ENCODE peak calls at places on chromosomes 7 and 10, in nine cellular contexts. P is A549, K is tibial nerve, J is thoracic aorta, N is AG10803, F is lower lobe of right lung, H is OCI-LY7, Y is choroid plexus epithelial cell, S is IMR-90. G is an unnamed sample.

GRCh38 chr10:112000466-112000865 is 183.1 kb downstream of the GPAM start:
- DNase-seq in P (no peak), K (no peak), J (no peak), N (peak), F (no peak), H (no peak), Y (no peak), S (no peak), G (peak)

GRCh38 chr10:12445701-12446334 is 96.5 kb downstream of the CAMK1D start:
- DNase-seq in P (no peak), K (no peak), J (no peak), N (no peak), F (no peak), H (no peak), Y (peak), S (no peak), G (no peak)

GRCh38 chr7:133778472-133778871 is 348.7 kb upstream of the LRGUK start:
- DNase-seq in P (no peak), K (no peak), J (no peak), N (no peak), F (no peak), H (no peak), Y (no peak), S (no peak), G (no peak)

GRCh38 chr10:51369903-51370302 is 295.6 kb downstream of the PRKG1 start:
- DNase-seq in P (no peak), K (no peak), J (no peak), N (peak), F (no peak), H (no peak), Y (peak), S (peak), G (no peak)

GRCh38 chr7:49852619-49853462 is 79.4 kb downstream of the VWC2 start:
- DNase-seq in P (peak), K (no peak), J (no peak), N (peak), F (no peak), H (peak), Y (peak), S (peak), G (no peak)

GRCh38 chr7:109836016-109836415 is 1254.9 kb upstream of the LRRN3 start:
- DNase-seq in P (no peak), K (no peak), J (no peak), N (no peak), F (no peak), H (no peak), Y (no peak), S (no peak), G (no peak)

GRCh38 chr10:124705021-124705740 is 39.0 kb downstream of the FAM53B start:
- DNase-seq in P (no peak), K (no peak), J (no peak), N (no peak), F (no peak), H (peak), Y (peak), S (no peak), G (no peak)

GRCh38 chr7:41691286-41691966 is 11.5 kb downstream of the INHBA start:
- DNase-seq in P (no peak), K (no peak), J (no peak), N (no peak), F (no peak), H (no peak), Y (no peak), S (peak), G (no peak)

GRCh38 chr7:22576941-22577927 is 77.2 kb upstream of the STEAP1B start:
- DNase-seq in P (no peak), K (no peak), J (peak), N (peak), F (no peak), H (no peak), Y (peak), S (peak), G (peak)

GRCh38 chr10:100826983-100827818 is 81.8 kb downstream of the PAX2 start:
- DNase-seq in P (peak), K (no peak), J (no peak), N (no peak), F (no peak), H (no peak), Y (no peak), S (no peak), G (no peak)

GRCh38 chr7:3404490-3404889 is 103.4 kb downstream of the SDK1 start:
- DNase-seq in P (no peak), K (no peak), J (no peak), N (peak), F (no peak), H (no peak), Y (peak), S (peak), G (no peak)

GRCh38 chr7:152674860-152675760 is 831 bp downstream of the XRCC2 start:
- DNase-seq in P (peak), K (no peak), J (no peak), N (peak), F (no peak), H (peak), Y (no peak), S (peak), G (no peak)

GRCh38 chr7:43204081-43204480 is 91.6 kb downstream of the HECW1 start:
- DNase-seq in P (no peak), K (no peak), J (no peak), N (peak), F (no peak), H (no peak), Y (peak), S (peak), G (no peak)

GRCh38 chr10:120012566-120012965 is 120.0 kb downstream of the SEC23IP start:
- DNase-seq in P (no peak), K (no peak), J (no peak), N (no peak), F (no peak), H (no peak), Y (peak), S (peak), G (no peak)

GRCh38 chr10:70358446-70358845 is 24.0 kb downstream of the LRRC20 start:
- DNase-seq in P (no peak), K (no peak), J (no peak), N (no peak), F (no peak), H (no peak), Y (no peak), S (no peak), G (no peak)

GRCh38 chr7:108613147-108613948 is 43.7 kb downstream of the DNAJB9 start:
- DNase-seq in P (peak), K (no peak), J (no peak), N (peak), F (no peak), H (peak), Y (peak), S (peak), G (no peak)

GRCh38 chr7:69208848-69209247 is 389.4 kb upstream of the AUTS2 start:
- DNase-seq in P (no peak), K (no peak), J (no peak), N (no peak), F (no peak), H (peak), Y (no peak), S (no peak), G (no peak)

GRCh38 chr10:62707810-62708209 is 96.7 kb upstream of the ADO start:
- DNase-seq in P (no peak), K (no peak), J (no peak), N (no peak), F (no peak), H (no peak), Y (no peak), S (no peak), G (no peak)
- H3K4me3 ChIP-seq in P (no peak), K (no peak), J (no peak), N (no peak), F (no peak), H (no peak), Y (no peak), S (no peak), G (no peak)

GRCh38 chr7:55553087-55553345 is 19.3 kb downstream of the VOPP1 start:
- DNase-seq in P (no peak), K (no peak), J (no peak), N (no peak), F (no peak), H (no peak), Y (no peak), S (no peak), G (no peak)
- H3K4me3 ChIP-seq in P (no peak), K (no peak), J (peak), N (no peak), F (no peak), H (no peak), Y (no peak), S (no peak), G (no peak)

GRCh38 chr10:47183726-47184084 is 116.3 kb upstream of the GDF10 start:
- DNase-seq in P (no peak), K (peak), J (no peak), N (no peak), F (no peak), H (no peak), Y (peak), S (no peak), G (peak)
- H3K4me3 ChIP-seq in P (no peak), K (no peak), J (no peak), N (no peak), F (no peak), H (no peak), Y (no peak), S (no peak), G (no peak)

DNA sequence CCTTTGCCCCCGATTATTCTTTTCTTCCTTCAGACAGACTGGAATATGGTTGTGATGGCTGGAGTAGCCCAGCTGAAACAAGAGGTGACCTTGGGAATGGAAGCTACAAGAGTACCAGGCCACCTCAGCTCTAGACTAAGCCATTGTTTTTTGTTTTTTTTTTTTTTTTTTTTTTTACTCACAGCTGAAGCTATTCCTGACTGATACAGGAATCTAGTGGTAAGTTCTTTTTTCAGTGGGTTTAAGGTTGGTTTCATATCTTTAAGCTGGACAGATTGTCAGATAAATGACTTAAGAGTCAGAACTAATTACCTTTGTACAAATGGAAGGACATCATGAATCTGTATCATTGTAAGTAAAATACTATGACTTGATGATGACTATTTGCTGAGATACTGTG is 30.2 kb upstream of the PTPN12 start:
- DNase-seq in P (no peak), K (no peak), J (no peak), N (no peak), F (no peak), H (no peak), Y (no peak), S (no peak), G (no peak)
- H3K4me3 ChIP-seq in P (no peak), K (no peak), J (no peak), N (no peak), F (no peak), H (no peak), Y (no peak), S (no peak), G (no peak)

GRCh38 chr7:75905785-75906604 is 9.0 kb upstream of the POR start:
- DNase-seq in P (peak), K (peak), J (peak), N (peak), F (peak), H (no peak), Y (peak), S (peak), G (peak)
- H3K4me3 ChIP-seq in P (no peak), K (no peak), J (no peak), N (no peak), F (no peak), H (no peak), Y (no peak), S (no peak), G (no peak)

DNA sequence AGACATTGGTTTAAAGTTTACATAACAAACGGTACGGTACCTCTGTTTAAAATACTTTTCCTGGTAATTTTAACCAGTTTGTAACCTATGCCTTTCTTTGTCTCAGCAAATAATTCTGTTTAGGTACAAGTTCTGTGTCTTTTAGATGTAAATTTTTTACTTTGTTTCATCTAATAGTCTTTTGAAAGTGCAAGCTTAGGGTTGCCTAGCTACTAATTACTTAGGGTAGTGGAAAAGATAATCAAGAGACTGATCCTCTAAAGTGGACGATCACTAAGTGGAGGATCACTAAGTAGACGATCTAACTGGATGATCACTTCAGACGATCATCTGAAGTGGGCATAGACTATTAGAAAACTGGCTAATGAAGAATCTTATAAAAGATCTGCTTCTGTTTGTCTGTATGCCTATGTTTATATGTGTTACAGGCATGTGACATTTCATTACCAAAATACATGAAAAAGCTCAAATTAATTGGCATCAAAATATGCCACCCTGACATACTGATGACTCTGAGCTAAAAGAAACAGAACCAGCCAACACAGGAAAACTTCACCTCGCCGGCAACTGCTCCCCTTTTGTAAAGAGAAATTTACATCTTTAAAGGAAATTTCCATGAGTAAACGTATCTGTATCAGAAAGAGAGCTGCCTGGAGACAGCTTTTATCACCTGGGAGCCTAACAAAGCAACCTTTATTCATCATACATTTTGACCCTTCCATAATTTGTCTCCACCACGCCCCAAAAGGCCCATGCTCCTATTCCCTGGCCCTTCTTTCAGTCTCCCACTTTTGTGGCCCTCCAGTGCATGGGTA is 15.9 kb upstream of the FKBP9 start:
- DNase-seq in P (no peak), K (no peak), J (no peak), N (no peak), F (no peak), H (no peak), Y (no peak), S (no peak), G (no peak)
- H3K4me3 ChIP-seq in P (peak), K (peak), J (peak), N (peak), F (peak), H (no peak), Y (peak), S (peak), G (peak)

GRCh38 chr10:25047902-25048301 is 31.5 kb downstream of the THNSL1 start:
- DNase-seq in P (no peak), K (no peak), J (no peak), N (peak), F (no peak), H (no peak), Y (peak), S (peak), G (no peak)
- H3K4me3 ChIP-seq in P (no peak), K (no peak), J (no peak), N (no peak), F (no peak), H (no peak), Y (no peak), S (no peak), G (no peak)

GRCh38 chr10:93993414-93993781 is 333 bp upstream of the PLCE1 start:
- DNase-seq in P (no peak), K (no peak), J (no peak), N (no peak), F (no peak), H (no peak), Y (no peak), S (no peak), G (no peak)

GRCh38 chr10:93995182-93995581 is 1.5 kb downstream of the PLCE1 start:
- DNase-seq in P (no peak), K (no peak), J (no peak), N (no peak), F (no peak), H (no peak), Y (no peak), S (no peak), G (no peak)

GRCh38 chr10:93997546-93997945 is 3.8 kb downstream of the PLCE1 start:
- DNase-seq in P (no peak), K (no peak), J (no peak), N (no peak), F (no peak), H (no peak), Y (no peak), S (no peak), G (no peak)

GRCh38 chr10:93993782-93994668 is at the start of gene PLCE1:
- DNase-seq in P (peak), K (no peak), J (no peak), N (peak), F (peak), H (no peak), Y (peak), S (peak), G (peak)

DNA sequence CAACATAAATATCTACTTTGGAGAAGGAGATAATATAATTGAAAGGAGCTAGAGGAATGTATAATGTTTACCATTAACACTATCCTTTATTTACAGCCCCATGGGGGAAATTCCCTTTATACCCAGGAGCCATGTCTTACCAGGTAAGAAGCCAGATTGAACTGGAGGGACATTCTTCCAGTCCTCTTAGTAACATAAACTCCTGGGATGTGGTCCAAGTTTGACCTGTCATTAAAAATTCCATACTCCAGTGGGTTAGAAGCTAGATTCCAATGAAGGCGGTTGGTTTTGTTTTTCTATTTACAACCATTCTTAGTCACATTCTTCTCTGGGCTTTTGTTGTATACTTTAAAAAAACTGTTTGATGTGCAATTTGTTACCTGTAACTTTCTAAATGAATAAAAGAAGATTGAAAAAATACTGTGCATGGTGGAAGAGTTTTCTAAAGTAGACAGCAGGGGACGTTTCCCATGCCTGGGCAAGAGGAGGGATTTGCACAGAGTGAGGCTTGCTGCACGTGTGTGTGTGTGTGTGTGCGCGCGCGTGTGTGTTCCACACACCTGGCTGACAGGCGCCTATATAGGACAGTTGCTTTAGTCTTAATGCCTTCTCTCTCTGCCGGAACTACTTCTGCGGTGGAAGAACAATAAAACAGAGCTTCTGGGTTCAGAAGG is 2.0 kb downstream of the PLCE1 start:
- DNase-seq in P (no peak), K (no peak), J (no peak), N (peak), F (no peak), H (no peak), Y (peak), S (peak), G (no peak)
- H3K4me3 ChIP-seq in P (peak), K (no peak), J (no peak), N (no peak), F (no peak), H (no peak), Y (no peak), S (no peak), G (no peak)

DNA sequence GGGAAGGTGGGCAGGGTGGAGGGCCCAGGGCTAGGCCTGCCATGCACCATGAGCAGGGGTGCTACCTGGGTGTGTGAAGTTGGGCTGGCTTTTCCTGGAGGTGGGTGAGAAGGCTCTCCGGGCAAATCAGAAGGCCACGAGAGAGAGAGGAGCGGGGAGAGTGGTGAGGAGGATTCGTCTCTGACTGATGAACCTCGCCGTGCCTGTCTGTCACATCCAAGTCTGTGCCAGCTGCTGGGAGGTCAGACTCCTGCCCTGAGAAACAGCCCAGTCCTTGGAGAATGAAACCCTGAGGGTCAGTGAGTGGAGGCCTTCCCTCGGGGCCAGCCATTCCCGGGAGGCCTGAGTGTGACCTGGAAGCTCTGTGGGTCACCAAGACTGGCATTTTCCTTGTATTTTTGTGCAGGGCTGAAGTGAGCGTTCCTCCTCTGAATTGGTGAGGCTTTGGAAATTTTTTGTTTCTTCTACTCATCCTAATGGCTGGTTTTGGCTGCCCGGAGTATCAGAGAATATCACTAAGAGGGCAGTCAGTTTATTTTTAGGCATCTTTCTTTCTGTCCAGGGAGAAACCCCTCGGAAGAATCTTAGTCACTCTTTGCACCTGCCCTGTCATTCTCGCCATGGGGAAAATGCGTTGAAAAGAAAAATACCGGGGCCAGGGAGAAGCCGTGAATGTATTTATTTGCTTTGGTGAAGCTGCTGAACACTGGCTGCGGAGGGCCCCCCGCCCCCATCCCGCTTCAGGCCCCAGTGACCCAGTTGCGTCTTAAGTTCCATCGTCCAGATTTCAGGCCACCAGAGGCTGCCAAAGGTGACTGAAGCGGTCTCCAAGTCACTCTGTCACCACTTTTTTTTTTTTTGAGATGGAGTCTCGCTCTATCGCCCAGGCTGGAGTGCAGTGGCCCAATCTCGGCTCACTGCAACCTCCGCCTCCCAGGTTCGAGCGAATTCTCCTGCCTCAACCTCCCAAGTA is 6.5 kb upstream of the AP5Z1 start:
- DNase-seq in P (no peak), K (no peak), J (no peak), N (no peak), F (no peak), H (no peak), Y (no peak), S (no peak), G (no peak)
- H3K4me3 ChIP-seq in P (no peak), K (no peak), J (no peak), N (no peak), F (no peak), H (no peak), Y (no peak), S (no peak), G (no peak)